ENCODE peak calls at places on chromosomes 7 and 10, in eight cellular contexts. Y, F, X, U, M, S, G and P are unnamed samples.

GRCh38 chr7:33725641-33726040 is 179.7 kb upstream of the BMPER start:
- DNase-seq in Y (no peak), F (no peak), X (no peak), U (no peak), M (no peak), S (no peak), G (no peak), P (no peak)

GRCh38 chr10:110803830-110804338 is 67.8 kb upstream of the PDCD4 start:
- DNase-seq in Y (no peak), F (peak; percentile 57), X (peak; percentile 53), U (peak; percentile 38), M (peak; percentile 79), S (peak; percentile 22), G (peak; percentile 74), P (peak; percentile 34)

GRCh38 chr10:128242641-128243040 is 116.4 kb upstream of the MKI67 start:
- DNase-seq in Y (no peak), F (peak; percentile 19), X (no peak), U (no peak), M (no peak), S (no peak), G (no peak), P (no peak)

GRCh38 chr7:15007507-15007906 is 105.0 kb upstream of the DGKB start:
- DNase-seq in Y (no peak), F (peak; percentile 24), X (peak; percentile 5), U (peak; percentile 1), M (no peak), S (no peak), G (no peak), P (no peak)

GRCh38 chr7:16268821-16269768 is 152.2 kb downstream of the CRPPA start:
- DNase-seq in Y (no peak), F (peak; percentile 53), X (peak; percentile 9), U (peak; percentile 18), M (no peak), S (no peak), G (no peak), P (peak; percentile 40)

GRCh38 chr10:52879181-52879607 is 106.6 kb upstream of the MBL2 start:
- DNase-seq in Y (no peak), F (no peak), X (no peak), U (no peak), M (no peak), S (no peak), G (no peak), P (peak; percentile 24)

GRCh38 chr10:129586897-129587443 is 119.9 kb downstream of the MGMT start:
- DNase-seq in Y (no peak), F (no peak), X (no peak), U (no peak), M (no peak), S (no peak), G (no peak), P (no peak)

GRCh38 chr7:929311-929711 is 25.2 kb downstream of the ADAP1 start:
- DNase-seq in Y (no peak), F (no peak), X (no peak), U (no peak), M (peak; percentile 61), S (no peak), G (peak; percentile 4), P (no peak)

GRCh38 chr10:14474656-14475055 is 143.9 kb upstream of the FRMD4A start:
- DNase-seq in Y (no peak), F (no peak), X (no peak), U (no peak), M (no peak), S (no peak), G (no peak), P (peak; percentile 11)

GRCh38 chr7:156820445-156821063 is 72.4 kb downstream of the LMBR1 start:
- DNase-seq in Y (no peak), F (no peak), X (no peak), U (no peak), M (no peak), S (no peak), G (no peak), P (no peak)

GRCh38 chr7:27235387-27236052 is 7.1 kb upstream of the EVX1 start:
- DNase-seq in Y (no peak), F (peak; percentile 83), X (peak; percentile 75), U (no peak), M (no peak), S (no peak), G (peak; percentile 77), P (no peak)

GRCh38 chr7:116592041-116592355 is 67.2 kb downstream of the CAV1 start:
- DNase-seq in Y (no peak), F (no peak), X (no peak), U (no peak), M (no peak), S (no peak), G (no peak), P (no peak)
- TF ChIP-seq CTCF in Y (no peak), F (no peak), X (no peak), U (no peak), M (no peak), S (peak; percentile 34), G (no peak), P (no peak)

GRCh38 chr7:32500922-32501341 is 5.6 kb downstream of the AVL9 start:
- DNase-seq in Y (peak; percentile 75), F (no peak), X (no peak), U (peak; percentile 66), M (no peak), S (no peak), G (no peak), P (peak; percentile 76)

GRCh38 chr7:32496052-32496813 is 944 bp downstream of the AVL9 start:
- DNase-seq in Y (no peak), F (no peak), X (no peak), U (no peak), M (no peak), S (no peak), G (no peak), P (no peak)

GRCh38 chr7:32502656-32503189 is 7.4 kb downstream of the AVL9 start:
- DNase-seq in Y (no peak), F (no peak), X (no peak), U (no peak), M (no peak), S (no peak), G (no peak), P (no peak)

GRCh38 chr7:32506266-32507054 is 11.2 kb downstream of the AVL9 start:
- DNase-seq in Y (no peak), F (no peak), X (no peak), U (peak; percentile 74), M (no peak), S (peak; percentile 78), G (no peak), P (peak; percentile 86)

DNA sequence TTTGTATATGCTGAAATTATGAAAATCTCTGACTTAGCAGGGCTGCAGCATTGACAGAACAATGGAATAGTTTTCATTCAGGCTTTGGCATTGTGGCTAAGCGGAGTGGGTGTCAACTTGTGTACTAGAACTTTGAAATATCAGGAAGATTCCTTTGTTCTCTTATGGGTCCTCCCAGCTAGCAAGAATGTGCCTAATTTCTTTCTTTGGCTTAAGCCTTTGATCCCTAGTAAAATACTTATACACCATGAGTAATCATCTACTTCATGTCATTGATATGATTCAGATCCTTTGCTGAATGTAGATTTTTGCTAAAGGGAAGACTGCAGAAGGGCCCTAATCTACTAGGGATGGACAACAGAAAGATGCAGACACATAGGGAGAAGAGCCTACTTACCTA is 6.2 kb downstream of the AVL9 start:
- DNase-seq in Y (no peak), F (no peak), X (no peak), U (peak; percentile 53), M (no peak), S (no peak), G (no peak), P (peak; percentile 55)
- H3K4me3 ChIP-seq in Y (no peak overlapping the region), F (no peak overlapping the region), X (no peak overlapping the region), U (no peak overlapping the region), M (no peak overlapping the region), S (no peak overlapping the region), G (no peak overlapping the region), P (no peak overlapping the region)

DNA sequence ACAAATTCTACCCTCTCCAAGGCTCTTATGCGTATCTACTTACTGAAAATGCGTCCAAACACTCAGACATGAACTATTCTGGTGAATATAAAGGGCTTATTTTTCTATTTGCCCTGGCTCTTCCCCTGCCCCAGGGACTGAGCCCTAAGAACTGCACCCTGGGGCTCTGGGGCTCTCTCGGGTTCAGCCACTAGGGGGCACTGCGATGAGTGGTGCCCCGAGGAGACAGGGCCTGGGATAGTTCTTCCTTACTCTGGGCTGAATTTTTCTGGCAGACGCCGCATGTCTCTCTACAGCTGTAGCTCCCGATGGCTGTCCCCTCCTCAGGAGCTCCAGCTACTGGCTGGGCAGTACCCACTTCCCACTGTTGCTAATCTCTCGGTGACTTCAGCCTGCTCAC is 30.8 kb upstream of the GSDME start:
- DNase-seq in Y (no peak), F (no peak), X (no peak), U (no peak), M (no peak), S (no peak), G (no peak), P (no peak)
- TF ChIP-seq CTCF in Y (no peak), F (peak; percentile 56), X (peak; percentile 41), U (peak; percentile 38), M (no peak), S (peak; percentile 69), G (no peak), P (peak; percentile 54)

GRCh38 chr7:47814905-47815613 is 133.2 kb downstream of the PKD1L1 start:
- DNase-seq in Y (no peak), F (no peak), X (no peak), U (no peak), M (no peak), S (no peak), G (no peak), P (no peak)

GRCh38 chr7:47812460-47813136 is 135.7 kb downstream of the PKD1L1 start:
- DNase-seq in Y (no peak), F (no peak), X (no peak), U (no peak), M (no peak), S (no peak), G (no peak), P (no peak)

GRCh38 chr7:47809387-47809786 is 138.9 kb downstream of the PKD1L1 start:
- DNase-seq in Y (no peak), F (no peak), X (no peak), U (no peak), M (no peak), S (no peak), G (no peak), P (no peak)

GRCh38 chr7:47813614-47814260 is 134.5 kb downstream of the PKD1L1 start:
- DNase-seq in Y (no peak), F (no peak), X (no peak), U (no peak), M (peak; percentile 56), S (no peak), G (no peak), P (no peak)

DNA sequence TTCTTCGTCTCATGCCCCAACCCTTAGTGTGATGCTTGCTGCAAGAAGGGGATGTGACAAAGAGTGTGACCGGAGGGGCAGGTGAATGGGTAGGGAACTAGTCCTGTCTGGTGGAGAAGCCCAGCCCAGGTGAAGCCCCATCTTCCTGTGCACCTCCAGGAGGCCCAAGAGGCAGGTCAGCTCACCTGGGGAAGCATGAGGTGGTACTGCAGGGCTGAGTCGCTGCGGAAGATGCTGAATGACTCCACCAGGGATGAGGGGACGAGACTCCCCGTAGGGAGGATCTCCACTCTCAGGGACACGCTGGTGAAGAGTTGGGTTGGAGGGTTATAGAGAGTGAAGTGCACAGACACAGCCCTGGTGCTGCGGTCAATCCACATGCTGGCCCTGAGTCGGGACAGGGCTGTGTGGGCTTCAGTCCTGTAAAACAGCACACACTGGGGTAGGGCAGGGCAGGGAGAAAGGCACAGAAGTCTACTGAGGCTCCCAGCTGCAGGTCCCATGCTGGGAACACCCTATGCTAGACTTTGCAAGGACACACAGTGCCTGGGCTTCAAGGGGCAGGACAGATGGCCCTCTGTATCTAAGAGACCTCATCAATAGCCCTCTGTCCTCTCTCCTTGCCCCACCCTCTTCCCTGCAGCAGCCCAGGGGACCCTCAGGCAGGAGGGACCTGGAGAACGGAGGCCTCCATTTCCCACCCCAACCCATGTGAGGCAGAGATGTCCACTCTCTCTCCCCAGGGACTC is 136.5 kb downstream of the PKD1L1 start:
- DNase-seq in Y (no peak), F (no peak), X (no peak), U (no peak), M (no peak), S (no peak), G (no peak), P (no peak)
- H3K4me3 ChIP-seq in Y (no peak overlapping the region), F (no peak overlapping the region), X (no peak overlapping the region), U (no peak overlapping the region), M (no peak overlapping the region), S (no peak overlapping the region), G (no peak overlapping the region), P (no peak overlapping the region)